ENCODE peak calls at places on chromosome 7, in six cellular contexts. One of them, this sample, is unnamed.

GRCh38 chr7:46850563-46851325 is 731.2 kb downstream of the TNS3 start:
- DNase-seq in ureter: no peak
- DNase-seq in Daoy: peak
- DNase-seq in NAMALWA: no peak
- DNase-seq in caudate nucleus: no peak
- DNase-seq in colonic mucosa: no peak
- DNase-seq in this sample: no peak

GRCh38 chr7:101717986-101718746 is 89.1 kb upstream of the MYL10 start:
- DNase-seq in NAMALWA: no peak
- DNase-seq in colonic mucosa: peak
- DNase-seq in caudate nucleus: no peak
- DNase-seq in ureter: peak
- DNase-seq in Daoy: peak
- DNase-seq in this sample: no peak

GRCh38 chr7:47794016-47794415 is 154.2 kb downstream of the PKD1L1 start:
- DNase-seq in Daoy: no peak
- DNase-seq in NAMALWA: no peak
- DNase-seq in colonic mucosa: no peak
- DNase-seq in caudate nucleus: no peak
- DNase-seq in ureter: no peak
- DNase-seq in this sample: no peak

GRCh38 chr7:129529643-129530042 is 27.3 kb downstream of the SMKR1 start:
- DNase-seq in NAMALWA: no peak
- DNase-seq in caudate nucleus: no peak
- DNase-seq in Daoy: no peak
- DNase-seq in ureter: no peak
- DNase-seq in colonic mucosa: no peak
- DNase-seq in this sample: no peak

GRCh38 chr7:18890134-18890533 is 227.3 kb downstream of the TWIST1 start:
- DNase-seq in colonic mucosa: no peak
- DNase-seq in caudate nucleus: no peak
- DNase-seq in NAMALWA: no peak
- DNase-seq in ureter: no peak
- DNase-seq in Daoy: no peak
- DNase-seq in this sample: no peak

GRCh38 chr7:69932034-69932628 is 333.9 kb downstream of the AUTS2 start:
- DNase-seq in colonic mucosa: no peak
- DNase-seq in NAMALWA: peak
- DNase-seq in Daoy: peak
- DNase-seq in caudate nucleus: no peak
- DNase-seq in ureter: peak
- DNase-seq in this sample: no peak

GRCh38 chr7:42099837-42100508 is 137.0 kb downstream of the GLI3 start:
- DNase-seq in colonic mucosa: no peak
- DNase-seq in ureter: no peak
- DNase-seq in Daoy: no peak
- DNase-seq in NAMALWA: no peak
- DNase-seq in caudate nucleus: no peak
- DNase-seq in this sample: no peak

GRCh38 chr7:117588352-117588794 is 108.5 kb downstream of the CFTR start:
- DNase-seq in NAMALWA: no peak
- DNase-seq in ureter: no peak
- DNase-seq in colonic mucosa: no peak
- DNase-seq in caudate nucleus: no peak
- DNase-seq in Daoy: peak
- DNase-seq in this sample: peak

GRCh38 chr7:38382627-38383026 is 109.2 kb upstream of the TARP start:
- DNase-seq in Daoy: peak
- DNase-seq in ureter: no peak
- DNase-seq in caudate nucleus: no peak
- DNase-seq in NAMALWA: no peak
- DNase-seq in colonic mucosa: no peak
- DNase-seq in this sample: no peak

GRCh38 chr7:150946826-150947750 is 31.0 kb downstream of the KCNH2 start:
- DNase-seq in Daoy: peak
- DNase-seq in ureter: peak
- DNase-seq in colonic mucosa: no peak
- DNase-seq in caudate nucleus: no peak
- DNase-seq in NAMALWA: no peak
- DNase-seq in this sample: no peak

GRCh38 chr7:113783403-113783802 is 135.4 kb downstream of the PPP1R3A start:
- DNase-seq in Daoy: no peak
- DNase-seq in colonic mucosa: no peak
- DNase-seq in caudate nucleus: no peak
- DNase-seq in ureter: no peak
- DNase-seq in NAMALWA: no peak
- DNase-seq in this sample: no peak

GRCh38 chr7:147062897-147063296 is 946.3 kb downstream of the CNTNAP2 start:
- DNase-seq in Daoy: no peak
- DNase-seq in ureter: no peak
- DNase-seq in colonic mucosa: no peak
- DNase-seq in caudate nucleus: no peak
- DNase-seq in NAMALWA: no peak
- DNase-seq in this sample: no peak

GRCh38 chr7:153190452-153190851 is 430.9 kb downstream of the ACTR3B start:
- DNase-seq in colonic mucosa: no peak
- DNase-seq in Daoy: peak
- DNase-seq in caudate nucleus: no peak
- DNase-seq in NAMALWA: peak
- DNase-seq in ureter: no peak
- DNase-seq in this sample: peak

GRCh38 chr7:130850960-130851359 is 117.0 kb upstream of the KLF14 start:
- DNase-seq in caudate nucleus: no peak
- DNase-seq in ureter: no peak
- DNase-seq in colonic mucosa: no peak
- DNase-seq in Daoy: no peak
- DNase-seq in NAMALWA: no peak
- DNase-seq in this sample: no peak

GRCh38 chr7:55572378-55573233 is at the start of gene VOPP1:
- DNase-seq in colonic mucosa: peak
- DNase-seq in ureter: peak
- DNase-seq in caudate nucleus: peak
- DNase-seq in NAMALWA: peak
- DNase-seq in Daoy: peak
- DNase-seq in this sample: peak

GRCh38 chr7:23299770-23300300 is 696 bp downstream of the MALSU1 start:
- DNase-seq in caudate nucleus: no peak
- DNase-seq in NAMALWA: no peak
- DNase-seq in colonic mucosa: no peak
- DNase-seq in ureter: no peak
- DNase-seq in Daoy: peak
- DNase-seq in this sample: no peak

GRCh38 chr7:98232276-98232585 is 19.8 kb downstream of the TECPR1 start:
- DNase-seq in ureter: no peak
- DNase-seq in NAMALWA: no peak
- DNase-seq in colonic mucosa: no peak
- DNase-seq in caudate nucleus: no peak
- DNase-seq in Daoy: no peak
- DNase-seq in this sample: no peak

GRCh38 chr7:2715341-2716231 is 27.6 kb downstream of the AMZ1 start:
- DNase-seq in colonic mucosa: no peak
- DNase-seq in caudate nucleus: no peak
- DNase-seq in Daoy: no peak
- DNase-seq in NAMALWA: peak
- DNase-seq in ureter: no peak
- DNase-seq in this sample: peak

GRCh38 chr7:119439192-119439591 is 833.8 kb upstream of the KCND2 start:
- DNase-seq in Daoy: no peak
- DNase-seq in colonic mucosa: no peak
- DNase-seq in NAMALWA: no peak
- DNase-seq in caudate nucleus: no peak
- DNase-seq in ureter: no peak
- DNase-seq in this sample: no peak

This sample was measured in MM.1S.